ENCODE peak calls at places on chromosomes 2 and 18, in nine cellular contexts. O is cardiac fibroblast, E is right atrium auricular region, I is colonic mucosa, V is foreskin keratinocyte, G is GM13977, S is astrocyte of the cerebellum, Z is neural crest cell, Q is left ventricle myocardium inferior. Y is an unnamed sample.

GRCh38 chr2:39179974-39180960 is 59.4 kb upstream of the SOS1 start:
- DNase-seq in O (no peak), E (no peak), I (no peak), V (no peak), G (no peak), S (no peak), Z (no peak), Q (no peak), Y (no peak)

GRCh38 chr2:233867993-233868532 is at the start of gene MSL3B:
- DNase-seq in O (peak; percentile 67), E (no peak), I (peak; percentile 49), V (peak; percentile 22), G (peak; percentile 82), S (no peak), Z (peak; percentile 28), Q (no peak), Y (no peak)

GRCh38 chr18:11146947-11147345 is 2.4 kb downstream of the PIEZO2 start:
- DNase-seq in O (no peak), E (no peak), I (no peak), V (no peak), G (no peak), S (no peak), Z (no peak), Q (no peak), Y (no peak)

GRCh38 chr2:1727796-1728474 is 16.4 kb downstream of the PXDN start:
- DNase-seq in O (no peak), E (no peak), I (peak; percentile 12), V (no peak), G (no peak), S (no peak), Z (no peak), Q (no peak), Y (no peak)

GRCh38 chr2:187541086-187542085 is 12.8 kb downstream of the TFPI start:
- DNase-seq in O (peak; percentile 97), E (no peak), I (no peak), V (no peak), G (no peak), S (peak; percentile 88), Z (no peak), Q (no peak), Y (no peak)

GRCh38 chr2:140863713-140864112 is 1267.1 kb downstream of the LRP1B start:
- DNase-seq in O (peak; percentile 75), E (no peak), I (no peak), V (peak; percentile 20), G (peak; percentile 9), S (peak; percentile 59), Z (no peak), Q (no peak), Y (no peak)

GRCh38 chr18:72867721-72868665 is at the start of gene NETO1:
- DNase-seq in O (no peak), E (no peak), I (no peak), V (no peak), G (peak; percentile 53), S (no peak), Z (peak; percentile 42), Q (no peak), Y (peak; percentile 43)

GRCh38 chr2:183195397-183195796 is 71.2 kb downstream of the NUP35 start:
- DNase-seq in O (no peak), E (no peak), I (no peak), V (no peak), G (no peak), S (no peak), Z (no peak), Q (no peak), Y (no peak)

GRCh38 chr2:204479557-204479956 is 65.7 kb upstream of the PARD3B start:
- DNase-seq in O (peak; percentile 64), E (no peak), I (no peak), V (peak; percentile 40), G (no peak), S (no peak), Z (no peak), Q (no peak), Y (no peak)

GRCh38 chr2:121648611-121649401 is 456 bp downstream of the CLASP1 start:
- DNase-seq in O (peak; percentile 68), E (peak; percentile 65), I (peak; percentile 68), V (no peak), G (peak; percentile 63), S (peak; percentile 34), Z (peak; percentile 39), Q (peak; percentile 39), Y (peak; percentile 25)

GRCh38 chr2:10067330-10067729 is 12.9 kb downstream of the CYS1 start:
- DNase-seq in O (no peak), E (no peak), I (no peak), V (no peak), G (no peak), S (no peak), Z (no peak), Q (no peak), Y (no peak)

GRCh38 chr2:34991508-34992274 is 1363.9 kb upstream of the CRIM1 start:
- DNase-seq in O (no peak), E (no peak), I (no peak), V (no peak), G (no peak), S (no peak), Z (no peak), Q (no peak), Y (no peak)

GRCh38 chr18:3402962-3403585 is 46.9 kb upstream of the TGIF1 start:
- DNase-seq in O (peak; percentile 75), E (no peak), I (no peak), V (peak; percentile 34), G (no peak), S (no peak), Z (no peak), Q (no peak), Y (no peak)

GRCh38 chr2:6492573-6492972 is 373.1 kb downstream of the CMPK2 start:
- DNase-seq in O (no peak), E (no peak), I (no peak), V (no peak), G (no peak), S (peak; percentile 20), Z (no peak), Q (no peak), Y (no peak)

GRCh38 chr18:75198046-75198445 is 10.9 kb downstream of the PTGR3 start:
- DNase-seq in O (peak; percentile 52), E (no peak), I (no peak), V (no peak), G (no peak), S (no peak), Z (no peak), Q (no peak), Y (no peak)

GRCh38 chr18:8365528-8365927 is 243.7 kb upstream of the RAB12 start:
- DNase-seq in O (no peak), E (no peak), I (no peak), V (no peak), G (no peak), S (no peak), Z (no peak), Q (no peak), Y (no peak)

GRCh38 chr18:8368490-8369217 is 240.6 kb upstream of the RAB12 start:
- DNase-seq in O (no peak), E (no peak), I (no peak), V (no peak), G (no peak), S (no peak), Z (no peak), Q (no peak), Y (no peak)

GRCh38 chr18:8366070-8366469 is 243.2 kb upstream of the RAB12 start:
- DNase-seq in O (no peak), E (no peak), I (no peak), V (no peak), G (no peak), S (no peak), Z (no peak), Q (no peak), Y (no peak)

GRCh38 chr18:8366656-8367055 is 242.6 kb upstream of the RAB12 start:
- DNase-seq in O (no peak), E (no peak), I (no peak), V (no peak), G (no peak), S (no peak), Z (no peak), Q (no peak), Y (no peak)

DNA sequence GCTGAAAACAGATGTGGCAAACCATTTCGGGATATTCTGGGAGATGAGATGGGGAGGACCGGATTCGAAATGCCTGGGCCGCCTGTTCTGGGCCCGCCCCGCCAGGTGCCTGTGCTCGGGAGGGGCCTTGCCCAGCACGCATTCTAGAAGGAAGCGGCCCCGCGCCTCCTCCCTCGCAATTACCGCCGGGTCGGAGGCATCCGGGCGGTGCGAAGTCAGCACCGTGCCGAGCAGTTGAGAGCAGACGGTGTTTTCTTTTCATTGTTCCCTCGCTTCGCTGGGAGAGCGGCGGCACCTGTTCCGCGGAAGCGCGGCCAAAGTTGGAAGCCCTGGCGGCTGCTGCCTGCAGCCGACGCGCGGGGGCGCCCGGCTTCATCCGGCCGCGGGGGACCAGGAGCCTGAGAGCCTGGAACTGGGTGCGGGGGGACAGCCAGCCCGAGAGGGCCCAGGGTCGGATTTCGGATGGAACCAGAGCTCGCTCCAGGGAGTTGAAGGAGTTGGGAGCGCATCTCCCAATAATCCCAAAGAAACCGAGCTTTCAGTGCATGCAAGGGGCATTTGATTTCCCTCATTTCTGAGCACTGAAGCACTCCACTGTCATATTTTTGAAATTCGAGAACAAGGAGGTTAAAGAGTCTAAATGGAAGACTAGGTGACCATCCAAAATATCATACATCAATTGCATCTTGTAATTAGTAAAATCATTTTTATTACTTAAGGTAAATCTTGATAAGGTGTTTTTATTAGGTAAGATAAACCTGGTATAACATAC is 241.8 kb upstream of the RAB12 start:
- DNase-seq in O (peak; percentile 18), E (no peak), I (peak; percentile 53), V (no peak), G (peak; percentile 51), S (no peak), Z (peak; percentile 50), Q (no peak), Y (peak; percentile 62)
- TF ChIP-seq CTCF in O (peak; percentile 48), E (peak; percentile 71), I (peak; percentile 43), V (peak; percentile 72), G (peak; percentile 64), S (peak; percentile 75), Z (peak; percentile 72), Q (peak; percentile 64), Y (peak; percentile 30)

GRCh38 chr2:24920813-24921441 is 890 bp upstream of the ADCY3 start:
- DNase-seq in O (no peak), E (no peak), I (no peak), V (no peak), G (no peak), S (no peak), Z (no peak), Q (no peak), Y (no peak)
- TF ChIP-seq CTCF in O (peak; percentile 11), E (no peak), I (no peak), V (peak; percentile 46), G (peak; percentile 57), S (peak; percentile 47), Z (peak; percentile 38), Q (no peak), Y (no peak)

GRCh38 chr2:207487650-207488315 is 42.0 kb upstream of the CREB1 start:
- DNase-seq in O (peak; percentile 88), E (no peak), I (no peak), V (peak; percentile 81), G (no peak), S (peak; percentile 63), Z (no peak), Q (no peak), Y (no peak)
- TF ChIP-seq CTCF in O (peak; percentile 33), E (no peak), I (no peak), V (peak; percentile 82), G (no peak), S (peak; percentile 52), Z (no peak), Q (no peak), Y (no peak)

DNA sequence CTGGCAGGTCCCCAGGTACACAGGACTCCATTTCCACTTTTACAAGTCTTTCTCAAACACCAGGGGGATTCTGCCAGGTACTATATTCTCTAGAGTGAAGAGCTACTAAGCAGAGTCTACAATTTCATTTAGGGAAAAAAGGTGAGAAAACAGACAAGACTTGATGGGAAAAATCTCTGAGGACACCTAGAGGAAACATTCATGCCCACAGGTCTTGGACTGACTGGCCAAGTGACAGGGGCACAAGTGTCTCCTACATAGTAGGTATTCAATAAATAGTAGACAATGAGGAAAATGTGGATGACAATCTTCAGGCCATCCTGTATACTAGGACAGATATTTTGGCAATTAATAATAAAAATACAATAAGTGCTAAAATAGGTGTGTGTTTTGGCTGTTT is 228.6 kb downstream of the CLIP4 start:
- DNase-seq in O (no peak), E (no peak), I (no peak), V (no peak), G (no peak), S (no peak), Z (no peak), Q (no peak), Y (no peak)
- TF ChIP-seq CTCF in O (no peak), E (no peak), I (no peak), V (peak; percentile 50), G (no peak), S (no peak), Z (no peak), Q (no peak), Y (no peak)